ENCODE peak calls at places on chromosomes 4 and X, in four cellular contexts. One of them, this sample, is unnamed.

GRCh38 chrX:11188664-11189063 is 77.5 kb downstream of the HCCS start:
- DNase-seq in heart left ventricle: no peak
- DNase-seq in right cardiac atrium: no peak
- DNase-seq in LoVo: no peak
- DNase-seq in this sample: no peak

GRCh38 chrX:23380581-23380980 is 45.9 kb downstream of the PTCHD1 start:
- DNase-seq in heart left ventricle: no peak
- DNase-seq in right cardiac atrium: no peak
- DNase-seq in LoVo: no peak
- DNase-seq in this sample: no peak

GRCh38 chrX:46710425-46710824 is 48.5 kb downstream of the SLC9A7 start:
- DNase-seq in heart left ventricle: no peak
- DNase-seq in right cardiac atrium: no peak
- DNase-seq in LoVo: no peak
- DNase-seq in this sample: no peak

GRCh38 chrX:123899701-123900100 is 39.8 kb downstream of the XIAP start:
- DNase-seq in heart left ventricle: no peak
- DNase-seq in right cardiac atrium: no peak
- DNase-seq in LoVo: no peak
- DNase-seq in this sample: no peak

GRCh38 chr4:145956288-145956890 is 17.8 kb upstream of the ZNF827 start:
- DNase-seq in heart left ventricle: peak; percentile 22
- DNase-seq in right cardiac atrium: no peak
- DNase-seq in LoVo: peak; percentile 25
- DNase-seq in this sample: no peak

GRCh38 chrX:81238166-81238565 is 36.3 kb downstream of the SH3BGRL start:
- DNase-seq in heart left ventricle: no peak
- DNase-seq in right cardiac atrium: no peak
- DNase-seq in LoVo: no peak
- DNase-seq in this sample: no peak

GRCh38 chrX:14676431-14676830 is 147.1 kb downstream of the GLRA2 start:
- DNase-seq in heart left ventricle: no peak
- DNase-seq in right cardiac atrium: no peak
- DNase-seq in LoVo: no peak
- DNase-seq in this sample: no peak

GRCh38 chr4:183366436-183366835 is 44.2 kb upstream of the CLDN24 start:
- DNase-seq in heart left ventricle: no peak
- DNase-seq in right cardiac atrium: no peak
- DNase-seq in LoVo: no peak
- DNase-seq in this sample: no peak

GRCh38 chrX:129779747-129780146 is at the start of gene SASH3:
- DNase-seq in heart left ventricle: peak; percentile 45
- DNase-seq in right cardiac atrium: peak; percentile 78
- DNase-seq in LoVo: no peak
- DNase-seq in this sample: peak; percentile 76

GRCh38 chr4:152780267-152780811 is 585 bp downstream of the ARFIP1 start:
- DNase-seq in heart left ventricle: peak; percentile 22
- DNase-seq in right cardiac atrium: no peak
- DNase-seq in LoVo: no peak
- DNase-seq in this sample: no peak

GRCh38 chrX:445727-446126 is 59.0 kb upstream of the PPP2R3B start:
- DNase-seq in heart left ventricle: no peak
- DNase-seq in right cardiac atrium: no peak
- DNase-seq in LoVo: no peak
- DNase-seq in this sample: no peak

GRCh38 chrX:132118361-132118760 is 9.5 kb downstream of the FRMD7 start:
- DNase-seq in heart left ventricle: no peak
- DNase-seq in right cardiac atrium: no peak
- DNase-seq in LoVo: no peak
- DNase-seq in this sample: no peak

GRCh38 chr4:26525136-26525535 is 34.9 kb upstream of the CCKAR start:
- DNase-seq in heart left ventricle: no peak
- DNase-seq in right cardiac atrium: no peak
- DNase-seq in LoVo: no peak
- DNase-seq in this sample: no peak

GRCh38 chr4:102535398-102536082 is 34.4 kb downstream of the NFKB1 start:
- DNase-seq in heart left ventricle: no peak
- DNase-seq in right cardiac atrium: no peak
- DNase-seq in LoVo: no peak
- DNase-seq in this sample: no peak

GRCh38 chrX:124045109-124045508 is 83.6 kb downstream of the STAG2 start:
- DNase-seq in heart left ventricle: no peak
- DNase-seq in right cardiac atrium: no peak
- DNase-seq in LoVo: no peak
- DNase-seq in this sample: no peak

GRCh38 chrX:96410927-96411326 is 273.7 kb upstream of the DIAPH2 start:
- DNase-seq in heart left ventricle: no peak
- DNase-seq in right cardiac atrium: no peak
- DNase-seq in LoVo: no peak
- DNase-seq in this sample: no peak

GRCh38 chr4:18007625-18008024 is 13.9 kb downstream of the LCORL start:
- DNase-seq in heart left ventricle: no peak
- DNase-seq in right cardiac atrium: no peak
- DNase-seq in LoVo: no peak
- DNase-seq in this sample: no peak

GRCh38 chr4:10084651-10085320 is 31.8 kb downstream of the WDR1 start:
- DNase-seq in heart left ventricle: no peak
- DNase-seq in right cardiac atrium: peak; percentile 40
- DNase-seq in LoVo: no peak
- DNase-seq in this sample: peak; percentile 49

GRCh38 chrX:618761-619450 is 11.7 kb upstream of the SHOX start:
- DNase-seq in heart left ventricle: no peak
- DNase-seq in right cardiac atrium: no peak
- DNase-seq in LoVo: no peak
- DNase-seq in this sample: no peak

GRCh38 chrX:48801281-48802088 is at the start of gene HDAC6:
- DNase-seq in heart left ventricle: peak; percentile 96
- DNase-seq in right cardiac atrium: peak; percentile 99
- DNase-seq in LoVo: peak; percentile 92
- DNase-seq in this sample: peak; percentile 98

GRCh38 chrX:49247916-49248811 is 12.9 kb downstream of the CCDC22 start:
- DNase-seq in heart left ventricle: no peak
- DNase-seq in right cardiac atrium: no peak
- DNase-seq in LoVo: no peak
- DNase-seq in this sample: no peak

GRCh38 chr4:155426953-155427352 is 50.2 kb upstream of the MAP9 start:
- DNase-seq in heart left ventricle: no peak
- DNase-seq in right cardiac atrium: no peak
- DNase-seq in LoVo: peak; percentile 64
- DNase-seq in this sample: no peak

GRCh38 chrX:47198026-47198686 is 4.5 kb downstream of the UBA1 start:
- DNase-seq in heart left ventricle: no peak
- DNase-seq in right cardiac atrium: no peak
- DNase-seq in LoVo: no peak
- DNase-seq in this sample: no peak

GRCh38 chr4:147103403-147103946 is 157.8 kb upstream of the TTC29 start:
- DNase-seq in heart left ventricle: peak; percentile 37
- DNase-seq in right cardiac atrium: peak; percentile 80
- DNase-seq in LoVo: no peak
- DNase-seq in this sample: peak; percentile 51

GRCh38 chrX:126580877-126581276 is 28.3 kb upstream of the DCAF12L1 start:
- DNase-seq in heart left ventricle: no peak
- DNase-seq in right cardiac atrium: peak; percentile 21
- DNase-seq in LoVo: no peak
- DNase-seq in this sample: no peak

GRCh38 chr4:170988446-170988845 is 824.8 kb upstream of the GALNTL6 start:
- DNase-seq in heart left ventricle: no peak
- DNase-seq in right cardiac atrium: no peak
- DNase-seq in LoVo: no peak
- DNase-seq in this sample: no peak

GRCh38 chr4:617644-618330 is 7.6 kb upstream of the PDE6B start:
- DNase-seq in heart left ventricle: no peak
- DNase-seq in right cardiac atrium: no peak
- DNase-seq in LoVo: peak; percentile 41
- DNase-seq in this sample: no peak

GRCh38 chr4:183554346-183554686 is 49.5 kb downstream of the ING2 start:
- DNase-seq in heart left ventricle: no peak
- DNase-seq in right cardiac atrium: no peak
- DNase-seq in LoVo: no peak
- DNase-seq in this sample: no peak

GRCh38 chr4:185813133-185813532 is 1.1 kb upstream of the SORBS2 start:
- DNase-seq in heart left ventricle: no peak
- DNase-seq in right cardiac atrium: no peak
- DNase-seq in LoVo: no peak
- DNase-seq in this sample: no peak

GRCh38 chr4:88697113-88697512 is 516 bp downstream of the NAP1L5 start:
- DNase-seq in heart left ventricle: peak; percentile 29
- DNase-seq in right cardiac atrium: peak; percentile 60
- DNase-seq in LoVo: no peak
- DNase-seq in this sample: no peak

GRCh38 chrX:2589186-2590020 is 88.6 kb upstream of the DHRSX start:
- DNase-seq in heart left ventricle: no peak
- DNase-seq in right cardiac atrium: no peak
- DNase-seq in LoVo: no peak
- DNase-seq in this sample: no peak

GRCh38 chrX:70998402-70999027 is 67.6 kb upstream of the SLC7A3 start:
- DNase-seq in heart left ventricle: peak; percentile 16
- DNase-seq in right cardiac atrium: no peak
- DNase-seq in LoVo: peak; percentile 4
- DNase-seq in this sample: no peak

GRCh38 chr4:82201303-82201702 is 172.5 kb downstream of the HNRNPD start:
- DNase-seq in heart left ventricle: no peak
- DNase-seq in right cardiac atrium: no peak
- DNase-seq in LoVo: no peak
- DNase-seq in this sample: no peak

GRCh38 chr4:2936773-2937145 is 26.4 kb downstream of the NOP14 start:
- DNase-seq in heart left ventricle: no peak
- DNase-seq in right cardiac atrium: peak; percentile 59
- DNase-seq in LoVo: peak; percentile 33
- DNase-seq in this sample: no peak

GRCh38 chrX:18674417-18674787 is 2.5 kb upstream of the RS1 start:
- DNase-seq in heart left ventricle: peak; percentile 21
- DNase-seq in right cardiac atrium: peak; percentile 60
- DNase-seq in LoVo: no peak
- DNase-seq in this sample: peak; percentile 45

GRCh38 chr4:175298119-175298518 is 380.0 kb downstream of the ADAM29 start:
- DNase-seq in heart left ventricle: no peak
- DNase-seq in right cardiac atrium: no peak
- DNase-seq in LoVo: no peak
- DNase-seq in this sample: no peak

GRCh38 chr4:81427605-81427922 is 44.1 kb downstream of the RASGEF1B start:
- DNase-seq in heart left ventricle: no peak
- DNase-seq in right cardiac atrium: no peak
- DNase-seq in LoVo: no peak
- DNase-seq in this sample: no peak

GRCh38 chr4:143313996-143314395 is 22.7 kb upstream of the GAB1 start:
- DNase-seq in heart left ventricle: no peak
- DNase-seq in right cardiac atrium: no peak
- DNase-seq in LoVo: no peak
- DNase-seq in this sample: no peak